ENCODE peak calls at places on chromosomes 6 and 20, in four cellular contexts. N, V, J and F are unnamed samples.
A peak's percentile ranks its signal among the peaks of the same experiment; 100 is the strongest.

GRCh38 chr20:50153500-50154377 is at the start of gene PEDS1:
- DNase-seq in V (peak; percentile 94), J (peak; percentile 95), N (peak; percentile 69), F (peak; percentile 88)

GRCh38 chr20:32062776-32063170 is 10.7 kb downstream of the HCK start:
- DNase-seq in N (no peak), J (peak; percentile 62), V (no peak), F (peak; percentile 60)

GRCh38 chr6:41040101-41040910 is 1.3 kb upstream of the UNC5CL start:
- DNase-seq in V (peak; percentile 49), N (no peak), J (peak; percentile 84), F (no peak)

GRCh38 chr6:11983306-11983705 is 28.8 kb upstream of the HIVEP1 start:
- DNase-seq in N (no peak), J (no peak), V (no peak), F (no peak)

GRCh38 chr6:168198302-168199180 is 119.5 kb upstream of the FRMD1 start:
- DNase-seq in V (no peak), J (no peak), N (no peak), F (no peak)

GRCh38 chr6:33988121-33989015 is 157.5 kb downstream of the GRM4 start:
- DNase-seq in J (no peak), N (no peak), V (no peak), F (no peak)

GRCh38 chr20:62711703-62712101 is 3.1 kb downstream of the NTSR1 start:
- DNase-seq in N (no peak), J (no peak), V (no peak), F (no peak)

GRCh38 chr6:33053230-33053629 is 20.2 kb downstream of the HLA-DPA1 start:
- DNase-seq in N (no peak), V (peak; percentile 43), J (no peak), F (no peak)

GRCh38 chr6:30881392-30881986 is 2.8 kb upstream of the DDR1 start:
- DNase-seq in V (peak; percentile 10), N (no peak), J (no peak), F (no peak)

GRCh38 chr6:166632731-166633130 is 5.7 kb upstream of the RPS6KA2 start:
- DNase-seq in V (no peak), N (no peak), J (no peak), F (no peak)

GRCh38 chr6:70375882-70376281 is 37.4 kb upstream of the FAM135A start:
- DNase-seq in V (peak; percentile 53), N (no peak), J (no peak), F (no peak)

GRCh38 chr6:90537723-90538407 is 49.0 kb downstream of the MAP3K7 start:
- DNase-seq in N (no peak), V (no peak), J (no peak), F (no peak)

GRCh38 chr6:170127151-170127550 is 163.7 kb downstream of the DLL1 start:
- DNase-seq in N (no peak), V (no peak), J (no peak), F (no peak)

GRCh38 chr20:18056174-18057105 is 1.3 kb downstream of the OVOL2 start:
- DNase-seq in V (peak; percentile 53), J (peak; percentile 23), N (no peak), F (peak; percentile 79)

GRCh38 chr20:54257090-54257816 is 49.4 kb downstream of the PFDN4 start:
- DNase-seq in J (no peak), N (no peak), V (peak; percentile 83), F (no peak)

GRCh38 chr20:3854462-3854870 is 7.8 kb downstream of the MAVS start:
- DNase-seq in V (peak; percentile 59), J (no peak), N (no peak), F (no peak)

GRCh38 chr20:36823126-36823525 is 49.6 kb upstream of the DSN1 start:
- DNase-seq in J (no peak), V (no peak), N (no peak), F (no peak)

GRCh38 chr6:108945686-108946158 is 97.5 kb downstream of the ARMC2 start:
- DNase-seq in V (no peak), N (no peak), J (peak; percentile 28), F (peak; percentile 70)

GRCh38 chr6:116872771-116873170 is 4.3 kb upstream of the RFX6 start:
- DNase-seq in V (no peak), N (no peak), J (no peak), F (no peak)

GRCh38 chr20:50005378-50006020 is 22.7 kb downstream of the SNAI1 start:
- DNase-seq in N (no peak), J (no peak), V (no peak), F (no peak)

GRCh38 chr6:68038815-68039408 is 596.2 kb upstream of the ADGRB3 start:
- DNase-seq in N (no peak), V (peak; percentile 47), J (no peak), F (no peak)

GRCh38 chr6:4466260-4466659 is 309.9 kb upstream of the CDYL start:
- DNase-seq in J (no peak), N (no peak), V (no peak), F (no peak)

GRCh38 chr6:170344631-170345576 is 38.3 kb downstream of the FAM120B start:
- DNase-seq in N (no peak), J (peak; percentile 57), V (peak; percentile 90), F (no peak)

GRCh38 chr20:57627339-57627738 is 7.1 kb upstream of the ZBP1 start:
- DNase-seq in V (no peak), N (no peak), J (no peak), F (no peak)

GRCh38 chr20:48772183-48772976 is 55.4 kb downstream of the PREX1 start:
- DNase-seq in J (peak; percentile 73), N (no peak), V (no peak), F (no peak)

GRCh38 chr20:9071976-9072726 is 3.3 kb downstream of the PLCB4 start:
- DNase-seq in N (no peak), V (no peak), J (no peak), F (no peak)

GRCh38 chr20:44426879-44427785 is 48.5 kb upstream of the TTPAL start:
- DNase-seq in V (no peak), N (no peak), J (no peak), F (no peak)

GRCh38 chr20:38139156-38139912 is 25.7 kb downstream of the TGM2 start:
- DNase-seq in V (no peak), J (peak; percentile 18), N (no peak), F (no peak)

GRCh38 chr6:73547046-73547445 is 26.2 kb upstream of the EEF1A1 start:
- DNase-seq in V (no peak), N (no peak), J (no peak), F (no peak)

GRCh38 chr20:36084897-36085617 is 69.5 kb upstream of the EPB41L1 start:
- DNase-seq in V (no peak), N (no peak), J (no peak), F (no peak)

GRCh38 chr20:32985596-32985995 is 18.6 kb downstream of the SUN5 start:
- DNase-seq in J (no peak), V (no peak), N (no peak), F (no peak)

GRCh38 chr6:4817551-4817950 is 41.3 kb downstream of the CDYL start:
- DNase-seq in N (no peak), J (no peak), V (no peak), F (no peak)

GRCh38 chr6:29524444-29524843 is 35.1 kb downstream of the UBD start:
- DNase-seq in V (no peak), J (no peak), N (no peak), F (no peak)

GRCh38 chr6:150183105-150183504 is 40.3 kb downstream of the PPP1R14C start:
- DNase-seq in N (no peak), J (no peak), V (no peak), F (no peak)

GRCh38 chr6:90105766-90106165 is 190.9 kb downstream of the BACH2 start:
- DNase-seq in V (no peak), J (no peak), N (no peak), F (no peak)

GRCh38 chr20:41405436-41405835 is 38.8 kb upstream of the EMILIN3 start:
- DNase-seq in N (no peak), V (no peak), J (no peak), F (no peak)
- H3K36me3 ChIP-seq in N (peaks cover 60% of the 10 kb centered on the region), V (peaks cover 18% of the 10 kb centered on the region), J (peaks cover 38% of the 10 kb centered on the region), F (peaks cover 52% of the 10 kb centered on the region)

DNA sequence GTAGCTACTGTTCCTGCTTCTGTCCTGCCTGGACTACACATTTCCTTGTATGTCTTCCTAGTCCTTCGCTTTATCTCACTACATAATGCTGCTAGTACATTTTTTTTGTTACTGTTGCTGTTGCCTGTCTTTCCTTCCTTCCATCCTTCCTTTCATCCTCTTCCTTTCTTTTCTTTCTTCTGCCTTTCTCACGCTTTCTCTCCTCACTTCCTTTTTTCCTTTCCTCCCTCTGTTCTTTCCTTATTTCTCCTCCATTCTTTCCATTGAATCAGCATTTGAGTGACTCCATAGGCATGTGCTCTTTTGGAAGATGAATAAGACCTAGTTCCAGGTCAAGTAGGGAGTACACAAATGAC is 46.3 kb downstream of the MAP3K4 start:
- DNase-seq in J (no peak), N (no peak), V (no peak), F (no peak)
- H3K36me3 ChIP-seq in J (no peaks in the 10 kb centered on the region), N (peaks cover 12% of the 10 kb centered on the region), V (no peaks in the 10 kb centered on the region), F (no peaks in the 10 kb centered on the region)

DNA sequence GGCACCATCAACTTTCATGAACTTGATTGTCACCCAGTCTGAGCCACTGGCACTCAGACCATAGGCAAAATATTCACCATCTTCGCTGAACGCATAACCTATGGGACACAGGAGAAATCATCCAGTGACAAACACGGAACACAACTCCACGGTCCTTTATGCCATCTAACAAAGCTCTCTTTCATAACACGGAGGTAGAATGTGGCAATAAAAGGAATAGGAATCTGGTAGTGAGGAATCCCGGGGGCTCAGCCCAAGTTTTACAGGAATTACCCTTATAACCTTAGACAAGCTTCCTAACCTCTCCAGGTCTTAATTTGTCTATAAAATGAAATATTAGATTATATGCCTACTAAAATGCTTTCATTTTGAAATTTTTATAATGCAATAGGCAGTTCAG is 29.4 kb downstream of the PREP start:
- DNase-seq in V (no peak), J (no peak), N (no peak), F (no peak)
- H3K36me3 ChIP-seq in V (peaks cover 5% of the 10 kb centered on the region), J (peaks cover 34% of the 10 kb centered on the region), N (peaks cover 47% of the 10 kb centered on the region), F (peaks cover 3% of the 10 kb centered on the region)

GRCh38 chr6:44233560-44234100 is 10.2 kb downstream of the SLC29A1 start:
- DNase-seq in J (no peak), V (no peak), N (no peak), F (no peak)
- H3K36me3 ChIP-seq in J (peaks cover 12% of the 10 kb centered on the region), V (no peaks in the 10 kb centered on the region), N (no peaks in the 10 kb centered on the region), F (peaks cover 36% of the 10 kb centered on the region)

DNA sequence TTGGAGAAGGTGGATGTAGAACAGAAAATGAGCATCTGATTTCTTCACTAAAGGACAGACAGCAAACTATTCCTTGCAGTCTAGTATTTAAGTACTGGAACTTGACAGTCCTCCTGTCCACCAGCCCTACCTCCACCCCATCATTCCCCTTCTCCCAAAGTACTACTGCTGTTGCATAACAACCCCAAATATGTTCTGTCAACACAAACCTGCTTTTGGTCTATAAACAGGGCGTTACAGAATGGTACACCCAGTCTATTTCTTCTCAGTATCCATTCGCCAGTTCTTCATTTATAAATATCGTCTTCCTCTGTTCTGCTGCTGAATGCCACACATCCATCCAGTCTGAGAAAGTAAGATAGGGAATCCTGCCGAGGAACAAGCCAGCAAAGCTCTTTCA is 27.7 kb upstream of the SLC22A1 start:
- DNase-seq in N (no peak), V (no peak), J (no peak), F (no peak)
- H3K36me3 ChIP-seq in N (peaks cover 71% of the 10 kb centered on the region), V (peaks cover 11% of the 10 kb centered on the region), J (peaks cover 48% of the 10 kb centered on the region), F (peaks cover 4% of the 10 kb centered on the region)